ENCODE peak calls at places on chromosome 4, in four cellular contexts. P, B, X and T are unnamed samples.

GRCh38 chr4:102869569-102870227 is 906 bp downstream of the CISD2 start:
- DNase-seq in X (no peak), P (no peak), B (no peak), T (peak; percentile 54)

GRCh38 chr4:24322517-24322916 is 261.8 kb downstream of the DHX15 start:
- DNase-seq in P (no peak), X (no peak), B (no peak), T (no peak)

GRCh38 chr4:108058685-108059440 is 69.2 kb downstream of the HADH start:
- DNase-seq in X (no peak), B (no peak), P (no peak), T (no peak)

GRCh38 chr4:108543359-108543968 is 76.9 kb upstream of the RPL34 start:
- DNase-seq in B (no peak), P (no peak), X (no peak), T (no peak)

GRCh38 chr4:24778427-24779225 is 16.7 kb upstream of the SOD3 start:
- DNase-seq in B (no peak), P (no peak), X (no peak), T (no peak)

GRCh38 chr4:5424211-5424610 is 284.1 kb downstream of the EVC2 start:
- DNase-seq in X (no peak), P (no peak), B (no peak), T (no peak)

GRCh38 chr4:14771504-14772175 is 230.6 kb upstream of the CPEB2 start:
- DNase-seq in P (no peak), X (no peak), B (no peak), T (no peak)

GRCh38 chr4:162787120-162787519 is 379.6 kb downstream of the NAF1 start:
- DNase-seq in X (no peak), B (no peak), P (no peak), T (no peak)

GRCh38 chr4:70722199-70722791 is 531 bp downstream of the RUFY3 start:
- DNase-seq in B (no peak), P (no peak), X (no peak), T (peak; percentile 20)

GRCh38 chr4:69546121-69546520 is 50.4 kb upstream of the UGT2B4 start:
- DNase-seq in P (no peak), X (no peak), B (no peak), T (no peak)

GRCh38 chr4:15657366-15657765 is 2.2 kb upstream of the FBXL5 start:
- DNase-seq in B (no peak), P (no peak), X (no peak), T (no peak)

GRCh38 chr4:120207021-120207420 is 140.4 kb upstream of the MAD2L1 start:
- DNase-seq in B (no peak), X (no peak), P (no peak), T (no peak)

GRCh38 chr4:169899295-169899694 is 126.9 kb downstream of the MFAP3L start:
- DNase-seq in P (no peak), X (no peak), B (no peak), T (no peak)

GRCh38 chr4:173521474-173522159 is 8.4 kb downstream of the HAND2 start:
- DNase-seq in P (no peak), B (peak; percentile 71), X (no peak), T (no peak)

GRCh38 chr4:108018038-108018883 is 28.6 kb downstream of the HADH start:
- DNase-seq in P (peak; percentile 81), X (peak; percentile 75), B (peak; percentile 86), T (peak; percentile 87)

GRCh38 chr4:41866799-41867677 is 68.2 kb upstream of the TMEM33 start:
- DNase-seq in X (no peak), B (no peak), P (no peak), T (no peak)

GRCh38 chr4:114027596-114027995 is 48.1 kb upstream of the ARSJ start:
- DNase-seq in P (no peak), B (no peak), X (no peak), T (no peak)

GRCh38 chr4:114025176-114025777 is 45.8 kb upstream of the ARSJ start:
- DNase-seq in P (no peak), B (no peak), X (no peak), T (no peak)

GRCh38 chr4:114021445-114021844 is 42.0 kb upstream of the ARSJ start:
- DNase-seq in B (no peak), X (no peak), P (no peak), T (no peak)

GRCh38 chr4:114028071-114028470 is 48.6 kb upstream of the ARSJ start:
- DNase-seq in B (no peak), X (peak; percentile 92), P (no peak), T (no peak)

DNA sequence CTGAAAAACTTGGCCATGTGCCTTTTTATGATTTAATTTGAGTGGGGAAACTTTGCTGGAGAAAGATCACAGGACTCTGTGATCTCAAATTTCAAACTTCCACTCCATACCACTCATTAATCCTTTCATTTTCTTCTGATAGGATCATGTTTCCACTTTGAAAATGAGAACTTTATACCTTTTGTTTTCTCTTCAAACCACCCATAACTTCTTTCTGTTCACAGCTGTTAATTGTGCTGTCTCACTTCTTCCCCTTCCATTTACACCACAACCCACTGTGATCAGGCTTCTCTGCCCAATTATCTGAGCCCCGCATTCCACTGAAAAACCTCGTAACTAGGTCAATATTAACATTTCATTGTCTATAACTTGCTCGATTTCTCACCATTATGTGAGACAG is 47.0 kb upstream of the ARSJ start:
- DNase-seq in P (no peak), B (no peak), X (no peak), T (no peak)
- TF ChIP-seq POLR2A in P (no peak), B (no peak), X (no peak), T (no peak)

DNA sequence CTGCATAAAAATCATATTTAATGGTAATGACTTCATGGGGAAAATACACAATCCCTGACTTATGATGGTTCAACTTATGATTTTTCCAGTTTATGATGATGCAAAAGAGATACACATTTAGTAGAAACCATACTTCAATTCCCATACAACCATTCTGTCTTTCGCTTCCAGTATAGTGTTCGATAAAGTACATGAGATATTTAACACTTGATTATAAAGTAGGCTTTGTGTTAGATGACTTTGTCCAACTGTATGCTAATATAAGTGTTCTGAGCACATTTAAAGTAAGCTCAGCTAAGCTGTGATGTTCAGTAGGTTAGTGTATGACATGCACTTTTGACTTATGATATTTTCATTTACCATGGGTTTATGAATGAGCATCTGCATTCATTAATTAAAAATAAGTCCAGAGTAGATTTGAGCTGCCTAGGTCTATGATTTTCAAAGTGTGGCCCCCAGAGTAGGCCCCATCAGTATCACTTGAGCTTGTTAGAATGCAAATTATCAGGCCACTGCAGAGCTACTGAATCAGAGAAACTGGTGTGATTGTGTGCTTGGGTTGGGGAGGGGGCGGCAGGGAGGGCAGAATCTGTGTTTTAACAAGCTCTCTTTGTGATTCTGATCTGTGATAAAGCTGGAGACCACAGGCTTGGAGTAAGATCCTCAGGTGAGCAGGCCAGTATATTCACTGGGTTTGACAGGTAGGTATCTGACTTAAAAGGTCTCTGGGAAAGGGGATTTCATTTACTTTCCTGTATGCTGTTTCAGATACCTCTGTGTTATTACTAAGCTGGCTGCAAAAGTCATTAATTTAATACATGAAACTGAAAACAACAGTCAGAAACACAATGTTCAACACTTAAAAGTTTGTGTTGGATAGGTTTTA is 8.4 kb downstream of the ATP10D start:
- DNase-seq in B (no peak), P (no peak), X (no peak), T (no peak)
- TF ChIP-seq POLR2A in B (no peak), P (no peak), X (no peak), T (no peak)

GRCh38 chr4:122604146-122604545 is 16.7 kb downstream of the IL21 start:
- DNase-seq in X (no peak), P (no peak), B (no peak), T (no peak)
- TF ChIP-seq POLR2A in X (no peak), P (no peak), B (no peak), T (no peak)

GRCh38 chr4:151219091-151219490 is 57.9 kb upstream of the PRSS48 start:
- DNase-seq in P (no peak), X (no peak), B (no peak), T (no peak)

GRCh38 chr4:151226004-151226932 is 50.7 kb upstream of the PRSS48 start:
- DNase-seq in X (peak; percentile 92), B (no peak), P (no peak), T (no peak)

GRCh38 chr4:151227731-151228130 is 49.2 kb upstream of the PRSS48 start:
- DNase-seq in P (no peak), X (peak; percentile 99), B (peak; percentile 67), T (no peak)

GRCh38 chr4:151219938-151220337 is 57.0 kb upstream of the PRSS48 start:
- DNase-seq in X (no peak), B (no peak), P (no peak), T (no peak)

GRCh38 chr4:151223465-151223864 is 53.5 kb upstream of the PRSS48 start:
- DNase-seq in X (no peak), B (no peak), P (no peak), T (no peak)
- TF ChIP-seq POLR2A in X (no peak), B (no peak), P (no peak), T (no peak)

DNA sequence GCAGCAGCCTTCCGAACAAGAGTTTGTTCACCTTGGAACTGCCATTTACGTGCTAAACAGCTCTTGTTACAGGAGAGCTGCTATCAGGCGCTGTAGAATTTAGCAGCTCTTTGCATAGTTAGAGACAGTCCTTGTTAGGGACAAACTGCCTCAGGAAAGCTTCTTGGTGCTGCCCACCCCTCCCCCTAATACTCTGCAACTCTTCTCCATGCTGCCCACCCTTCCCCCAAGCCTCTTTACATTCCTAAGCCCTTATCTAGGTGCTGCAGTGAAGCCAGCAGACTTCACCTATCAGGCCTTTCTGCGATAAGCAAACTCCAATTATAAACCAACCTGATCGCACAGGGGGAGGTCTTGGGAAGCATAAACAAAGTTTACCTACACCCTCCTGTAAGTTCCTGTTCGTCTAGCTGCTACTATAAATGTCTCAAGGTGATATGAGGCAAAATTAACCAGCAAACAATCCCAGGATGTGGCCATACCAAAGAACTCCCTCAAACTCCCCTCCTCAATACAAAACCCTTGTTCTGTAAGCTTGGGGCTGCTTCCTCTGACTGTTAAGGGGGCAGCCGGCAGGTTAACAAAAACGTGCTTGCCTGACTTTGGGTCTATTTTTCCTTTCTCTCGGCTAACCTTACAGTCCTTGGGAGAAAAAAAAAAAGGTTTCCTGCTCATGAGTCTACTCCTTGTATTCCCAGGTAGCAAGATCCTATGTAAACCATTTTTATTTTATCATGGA is 74.0 kb upstream of the GC start:
- DNase-seq in X (no peak), P (no peak), B (no peak), T (peak; percentile 27)
- TF ChIP-seq POLR2A in X (no peak), P (no peak), B (no peak), T (no peak)

DNA sequence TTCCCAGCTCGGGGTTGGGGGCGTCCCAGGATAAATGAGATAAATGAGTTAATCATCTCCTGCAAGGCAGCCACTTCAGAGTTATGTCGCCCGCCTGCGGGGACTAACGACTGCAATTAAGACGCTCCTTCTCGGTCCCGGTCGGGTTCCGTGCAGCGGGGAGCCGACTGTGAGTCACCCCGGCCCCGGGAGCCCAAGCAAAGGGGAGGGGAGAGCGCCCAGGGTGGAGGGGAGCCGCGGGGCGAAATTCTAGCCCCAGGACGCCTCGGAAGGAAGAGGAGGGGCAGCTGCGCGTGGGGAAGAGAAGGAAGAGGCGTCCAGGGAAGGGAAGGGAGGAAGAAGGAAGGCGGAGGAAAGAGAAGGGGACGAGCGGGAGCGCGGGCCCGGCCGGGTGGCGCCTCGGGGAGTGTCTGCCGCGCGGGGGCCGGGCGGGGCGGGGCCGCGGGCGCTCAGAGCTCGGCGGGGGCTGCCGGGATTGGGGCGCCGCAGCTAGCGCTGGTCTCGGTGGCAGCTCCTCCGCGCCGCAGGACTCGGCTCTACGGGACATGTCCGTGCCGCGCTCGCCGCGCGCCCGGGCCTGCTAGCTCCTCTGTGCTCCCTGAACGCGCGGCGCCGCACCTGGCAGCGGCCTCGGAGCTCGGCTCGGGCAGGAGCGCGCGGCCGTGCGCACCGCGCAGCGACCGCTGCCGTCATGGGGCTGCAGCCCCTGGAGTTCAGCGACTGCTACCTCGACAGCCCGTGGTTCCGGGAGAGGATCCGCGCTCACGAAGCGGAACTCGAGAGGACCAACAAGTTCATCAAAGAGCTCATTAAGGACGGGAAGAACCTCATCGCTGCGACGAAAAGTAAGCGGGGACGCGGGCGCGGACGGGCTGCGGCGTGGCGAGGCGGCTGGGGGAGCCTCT is at the start of gene ARHGAP10:
- DNase-seq in B (peak; percentile 84), P (peak; percentile 66), X (peak; percentile 78), T (peak; percentile 62)
- TF ChIP-seq POLR2A in B (peak; percentile 67), P (peak; percentile 68), X (peak; percentile 86), T (no peak)